ENCODE peak calls at places on chromosome 9, in nine cellular contexts. One of them, this sample, is unnamed.

GRCh38 chr9:126687868-126688503 is 74.3 kb downstream of the LMX1B start:
- DNase-seq in activated T-cell treated with anti-CD3 and anti-CD28 coated beads, Interleukin-2, amount 50 U/mL, for 4 hours: no peak
- DNase-seq in NCI-H1092: no peak
- DNase-seq in DMS153: no peak
- DNase-seq in EL: no peak
- DNase-seq in T1000: no peak
- DNase-seq in head of caudate nucleus: no peak
- DNase-seq in iPS-NIHi11: no peak
- DNase-seq in HFF-Myc: no peak
- DNase-seq in this sample: no peak

GRCh38 chr9:135023389-135023788 is 64.1 kb upstream of the OLFM1 start:
- DNase-seq in iPS-NIHi11: no peak
- DNase-seq in HFF-Myc: no peak
- DNase-seq in NCI-H1092: no peak
- DNase-seq in head of caudate nucleus: no peak
- DNase-seq in DMS153: no peak
- DNase-seq in T1000: no peak
- DNase-seq in activated T-cell treated with anti-CD3 and anti-CD28 coated beads, Interleukin-2, amount 50 U/mL, for 4 hours: no peak
- DNase-seq in EL: peak
- DNase-seq in this sample: no peak

GRCh38 chr9:127693143-127693542 is 13.6 kb upstream of the CFAP157 start:
- DNase-seq in NCI-H1092: no peak
- DNase-seq in activated T-cell treated with anti-CD3 and anti-CD28 coated beads, Interleukin-2, amount 50 U/mL, for 4 hours: no peak
- DNase-seq in head of caudate nucleus: no peak
- DNase-seq in EL: no peak
- DNase-seq in iPS-NIHi11: no peak
- DNase-seq in T1000: no peak
- DNase-seq in DMS153: no peak
- DNase-seq in HFF-Myc: no peak
- DNase-seq in this sample: no peak

GRCh38 chr9:97293207-97293721 is 14.2 kb upstream of the CCDC180 start:
- DNase-seq in iPS-NIHi11: no peak
- DNase-seq in NCI-H1092: peak
- DNase-seq in HFF-Myc: peak
- DNase-seq in EL: peak
- DNase-seq in head of caudate nucleus: no peak
- DNase-seq in DMS153: peak
- DNase-seq in activated T-cell treated with anti-CD3 and anti-CD28 coated beads, Interleukin-2, amount 50 U/mL, for 4 hours: no peak
- DNase-seq in T1000: no peak
- DNase-seq in this sample: no peak

GRCh38 chr9:5869315-5870019 is 21.2 kb upstream of the MLANA start:
- DNase-seq in EL: peak
- DNase-seq in activated T-cell treated with anti-CD3 and anti-CD28 coated beads, Interleukin-2, amount 50 U/mL, for 4 hours: peak
- DNase-seq in HFF-Myc: no peak
- DNase-seq in DMS153: no peak
- DNase-seq in T1000: no peak
- DNase-seq in NCI-H1092: no peak
- DNase-seq in head of caudate nucleus: no peak
- DNase-seq in iPS-NIHi11: peak
- DNase-seq in this sample: no peak

GRCh38 chr9:98732091-98732490 is 23.4 kb upstream of the GABBR2 start:
- DNase-seq in T1000: no peak
- DNase-seq in HFF-Myc: no peak
- DNase-seq in head of caudate nucleus: no peak
- DNase-seq in DMS153: no peak
- DNase-seq in EL: no peak
- DNase-seq in NCI-H1092: no peak
- DNase-seq in activated T-cell treated with anti-CD3 and anti-CD28 coated beads, Interleukin-2, amount 50 U/mL, for 4 hours: no peak
- DNase-seq in iPS-NIHi11: no peak
- DNase-seq in this sample: no peak

GRCh38 chr9:79107911-79108676 is 463.7 kb upstream of the TLE4 start:
- DNase-seq in EL: no peak
- DNase-seq in NCI-H1092: no peak
- DNase-seq in DMS153: no peak
- DNase-seq in HFF-Myc: no peak
- DNase-seq in T1000: no peak
- DNase-seq in iPS-NIHi11: no peak
- DNase-seq in activated T-cell treated with anti-CD3 and anti-CD28 coated beads, Interleukin-2, amount 50 U/mL, for 4 hours: no peak
- DNase-seq in head of caudate nucleus: no peak
- DNase-seq in this sample: no peak

GRCh38 chr9:135083831-135084230 is 3.6 kb upstream of the OLFM1 start:
- DNase-seq in HFF-Myc: no peak
- DNase-seq in T1000: no peak
- DNase-seq in activated T-cell treated with anti-CD3 and anti-CD28 coated beads, Interleukin-2, amount 50 U/mL, for 4 hours: no peak
- DNase-seq in iPS-NIHi11: no peak
- DNase-seq in DMS153: no peak
- DNase-seq in head of caudate nucleus: no peak
- DNase-seq in EL: no peak
- DNase-seq in NCI-H1092: no peak
- DNase-seq in this sample: no peak